ENCODE peak calls at places on chromosomes 6 and 20, in ten cellular contexts. P is cardiac muscle cell, B is astrocyte of the spinal cord, D is GM12865, H is mammary epithelial cell, E is osteoblast, A is heart left ventricle, Q is nephron progenitor cell, W is neural crest cell, Y is PC-3. R is an unnamed sample.

GRCh38 chr6:135090819-135091218 is 36.2 kb upstream of the HBS1L start:
- DNase-seq in H (no peak), Y (no peak), B (no peak), W (no peak), D (no peak), Q (no peak), A (no peak), E (no peak), P (no peak), R (no peak)

GRCh38 chr6:81747327-81747726 is 5.2 kb downstream of the TENT5A start:
- DNase-seq in W (no peak), B (no peak), A (no peak), P (no peak), Q (no peak), D (no peak), Y (no peak), H (no peak), E (no peak), R (no peak)

GRCh38 chr6:20540683-20541082 is 6.4 kb downstream of the CDKAL1 start:
- DNase-seq in D (no peak), P (no peak), Y (peak), E (no peak), A (no peak), W (no peak), B (peak), H (peak), Q (no peak), R (peak)

GRCh38 chr20:59027746-59028320 is 4.3 kb downstream of the ATP5F1E start:
- DNase-seq in E (peak), Y (peak), P (no peak), D (no peak), A (no peak), Q (peak), B (peak), H (peak), W (no peak), R (peak)

GRCh38 chr6:37680668-37681067 is 17.0 kb downstream of the MDGA1 start:
- DNase-seq in P (no peak), Y (no peak), D (no peak), Q (no peak), E (peak), W (no peak), A (no peak), H (no peak), B (peak), R (no peak)

GRCh38 chr6:42969934-42970333 is 9.0 kb downstream of the PEX6 start:
- DNase-seq in W (no peak), P (no peak), A (no peak), H (no peak), Q (no peak), B (no peak), E (no peak), D (no peak), Y (no peak), R (no peak)

GRCh38 chr6:156967852-156968251 is 190.7 kb downstream of the ARID1B start:
- DNase-seq in E (no peak), B (no peak), Y (no peak), A (no peak), D (no peak), W (no peak), P (no peak), H (no peak), Q (no peak), R (no peak)

GRCh38 chr20:40786336-40786735 is 97.3 kb upstream of the MAFB start:
- DNase-seq in W (no peak), H (no peak), A (no peak), E (no peak), Y (no peak), D (no peak), P (no peak), Q (no peak), B (no peak), R (no peak)

GRCh38 chr6:42007753-42008528 is 42.4 kb upstream of the TAF8 start:
- DNase-seq in B (no peak), E (no peak), W (no peak), A (no peak), P (no peak), H (no peak), Y (no peak), Q (no peak), D (no peak), R (no peak)

GRCh38 chr6:4460595-4461475 is 315.4 kb upstream of the CDYL start:
- DNase-seq in P (no peak), D (no peak), W (peak), B (peak), A (peak), Y (no peak), E (no peak), H (no peak), Q (peak), R (peak)

GRCh38 chr20:36482044-36482473 is 59.3 kb upstream of the MYL9 start:
- DNase-seq in D (no peak), W (no peak), Q (no peak), Y (no peak), E (no peak), A (peak), H (no peak), B (no peak), P (peak), R (no peak)

GRCh38 chr20:24102290-24102689 is 113.7 kb upstream of the GGTLC1 start:
- DNase-seq in A (no peak), H (no peak), W (no peak), Q (no peak), Y (peak), P (peak), E (no peak), D (peak), B (no peak), R (peak)
- TF ChIP-seq CTCF in A (peak), H (no peak), W (peak), Q (peak), Y (peak), P (peak), E (peak), D (peak), B (peak), R (peak)

GRCh38 chr6:108644252-108644651 is 83.5 kb downstream of the FOXO3 start:
- DNase-seq in H (no peak), E (no peak), D (no peak), P (no peak), B (no peak), A (no peak), W (no peak), Y (no peak), Q (no peak), R (no peak)
- TF ChIP-seq CTCF in H (no peak), E (no peak), D (no peak), P (no peak), B (no peak), A (no peak), W (no peak), Y (no peak), Q (no peak), R (no peak)

GRCh38 chr6:84422380-84422968 is 195.0 kb upstream of the CEP162 start:
- DNase-seq in A (peak), W (peak), P (peak), Q (peak), E (peak), D (peak), Y (peak), H (peak), B (peak), R (peak)
- TF ChIP-seq CTCF in A (peak), W (peak), P (peak), Q (peak), E (peak), D (peak), Y (peak), H (peak), B (peak), R (peak)

DNA sequence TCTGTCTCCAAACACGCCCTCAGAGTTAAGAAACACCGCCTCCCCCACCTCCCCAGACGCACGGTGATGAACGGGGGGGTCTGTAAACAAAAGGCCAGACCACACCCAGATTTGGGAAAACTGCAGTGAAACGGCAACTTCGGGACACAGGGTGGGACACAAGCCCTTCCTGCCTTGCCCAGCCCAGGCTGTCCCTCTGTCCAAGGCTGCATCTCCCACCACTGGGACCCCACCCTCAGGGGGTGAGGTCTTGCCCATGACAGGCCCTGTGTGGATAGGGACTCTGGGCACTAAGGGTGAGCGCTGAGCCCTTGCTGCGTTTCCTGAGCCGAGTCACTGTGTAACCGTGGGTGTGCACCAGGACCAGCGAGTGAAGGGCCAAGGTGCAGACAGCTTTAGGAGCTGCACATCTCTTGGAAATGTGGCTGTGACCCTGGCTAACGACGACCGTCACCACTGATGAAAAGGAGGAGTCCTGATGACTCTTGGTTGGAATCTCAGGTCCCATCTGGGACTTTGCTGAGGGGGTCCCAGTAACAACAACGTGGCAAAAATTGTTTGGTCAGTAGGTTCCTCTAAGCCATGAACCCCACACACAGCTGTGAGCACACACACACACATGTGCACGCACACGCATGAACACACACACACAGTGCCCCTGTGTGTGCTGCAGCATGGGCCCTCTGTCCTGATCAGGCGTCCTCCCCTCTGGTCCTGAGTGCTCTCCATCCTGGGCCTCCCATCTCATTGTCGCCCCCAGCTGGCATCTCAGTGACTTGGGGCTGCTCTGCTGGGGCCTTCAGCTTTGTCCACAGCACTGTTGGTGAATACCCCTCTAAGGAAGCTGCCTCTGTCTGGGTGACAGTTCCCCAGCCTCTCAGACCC is 100.6 kb downstream of the RAMACL start:
- DNase-seq in Y (no peak), W (no peak), Q (no peak), H (no peak), A (no peak), E (peak), D (no peak), P (no peak), B (no peak), R (no peak)
- TF ChIP-seq CTCF in Y (no peak), W (no peak), Q (no peak), H (no peak), A (no peak), E (no peak), D (no peak), P (no peak), B (no peak), R (peak)

DNA sequence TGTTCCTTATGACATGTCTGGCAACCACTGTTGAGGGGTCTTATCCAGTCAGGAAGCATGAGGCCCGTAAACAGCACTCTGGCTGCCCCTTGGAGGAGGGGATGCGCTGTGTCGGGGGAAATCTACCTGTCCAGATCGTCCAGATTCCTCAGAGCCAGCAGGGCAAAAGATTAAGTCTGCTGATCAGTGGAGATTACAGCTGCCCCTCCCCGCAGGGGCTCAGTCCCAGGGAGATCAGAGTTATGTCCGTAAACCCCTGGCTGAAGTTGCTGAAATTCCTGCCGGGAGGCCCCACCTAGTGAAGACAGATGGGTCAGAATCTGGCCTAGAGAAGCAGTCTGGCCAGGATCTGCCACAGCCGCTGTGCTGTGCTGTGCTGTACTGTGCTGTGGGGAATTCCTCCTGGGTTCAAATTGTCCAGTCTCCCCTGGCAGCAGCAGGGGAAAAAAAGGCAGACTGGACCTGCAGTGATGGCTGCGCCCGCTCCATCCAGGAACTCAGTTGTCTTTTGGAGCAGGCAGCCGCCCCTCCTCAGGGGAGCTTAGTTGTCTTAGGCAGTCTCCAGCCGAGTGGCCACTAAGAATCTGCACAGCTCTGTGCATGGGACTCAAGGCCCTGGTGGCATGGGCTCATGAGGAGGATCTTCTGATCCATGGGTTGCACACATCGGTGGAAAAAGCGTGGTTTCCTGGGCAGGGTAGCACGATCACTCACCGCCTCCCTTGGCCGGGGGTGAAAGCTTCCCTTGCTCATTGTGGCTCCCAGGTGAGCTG is 1368.9 kb upstream of the ADGRB3 start:
- DNase-seq in D (no peak), A (no peak), W (no peak), H (no peak), Q (no peak), Y (no peak), E (no peak), B (no peak), P (no peak), R (no peak)
- TF ChIP-seq CTCF in D (no peak), A (no peak), W (no peak), H (no peak), Q (no peak), Y (no peak), E (no peak), B (no peak), P (no peak), R (no peak)

GRCh38 chr6:158661156-158661555 is 11.3 kb downstream of the SYTL3 start:
- DNase-seq in A (no peak), D (no peak), W (no peak), Y (peak), H (no peak), Q (no peak), E (no peak), P (no peak), B (no peak), R (no peak)
- TF ChIP-seq CTCF in A (no peak), D (no peak), W (no peak), Y (peak), H (peak), Q (no peak), E (no peak), P (no peak), B (no peak), R (no peak)

GRCh38 chr6:162416307-162416706 is 311.3 kb downstream of the PRKN start:
- DNase-seq in E (no peak), W (no peak), H (no peak), D (no peak), Q (no peak), A (no peak), Y (no peak), B (no peak), P (no peak), R (no peak)

GRCh38 chr6:162421004-162421403 is 306.6 kb downstream of the PRKN start:
- DNase-seq in W (no peak), H (no peak), D (no peak), P (no peak), Q (no peak), B (no peak), Y (no peak), A (no peak), E (no peak), R (no peak)

GRCh38 chr6:162416845-162417537 is 310.6 kb downstream of the PRKN start:
- DNase-seq in Y (no peak), H (no peak), E (no peak), Q (no peak), W (no peak), D (no peak), A (no peak), B (no peak), P (no peak), R (no peak)
- TF ChIP-seq CTCF in Y (no peak), H (no peak), E (no peak), Q (no peak), W (no peak), D (no peak), A (no peak), B (no peak), P (no peak), R (no peak)

GRCh38 chr20:43911066-43911465 is 3.6 kb upstream of the TOX2 start:
- DNase-seq in H (peak), W (no peak), Y (peak), P (no peak), D (peak), A (no peak), Q (no peak), E (peak), B (peak), R (peak)
- TF ChIP-seq CTCF in H (peak), W (no peak), Y (peak), P (peak), D (no peak), A (no peak), Q (no peak), E (peak), B (peak), R (peak)

GRCh38 chr20:52290602-52291001 is 99.0 kb upstream of the ZFP64 start:
- DNase-seq in D (no peak), W (no peak), Y (no peak), Q (no peak), B (no peak), H (no peak), E (no peak), A (no peak), P (no peak), R (no peak)
- TF ChIP-seq CTCF in D (no peak), W (no peak), Y (no peak), Q (no peak), B (no peak), H (no peak), E (no peak), A (no peak), P (no peak), R (no peak)

DNA sequence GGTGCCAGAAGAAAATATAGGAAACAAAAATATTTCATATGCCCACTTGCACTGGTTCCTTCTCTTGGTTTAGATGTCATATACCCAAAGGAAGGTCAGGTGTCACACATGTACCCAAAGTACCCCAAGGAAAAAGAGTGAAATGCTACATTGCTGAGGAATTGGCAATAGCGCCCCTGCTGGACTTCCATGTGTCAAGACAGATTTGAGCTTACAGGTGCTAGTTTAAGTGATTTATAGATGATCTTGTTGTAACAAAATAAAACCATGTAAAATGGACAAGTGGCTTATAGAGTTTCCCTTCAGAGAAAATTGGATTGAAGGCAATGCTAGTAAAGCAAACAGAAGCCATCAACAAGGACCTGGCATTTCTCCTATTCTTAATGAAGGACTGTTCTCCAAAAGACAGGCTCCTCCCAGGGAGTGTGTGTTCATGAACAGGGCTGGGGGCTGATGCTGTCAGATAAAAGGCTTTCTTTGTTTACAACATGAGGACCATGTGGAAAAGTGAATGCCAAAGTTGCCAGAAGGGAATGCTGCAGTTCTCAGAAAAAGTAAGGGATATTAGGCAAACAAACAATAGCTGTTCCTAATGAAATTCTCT is 64.3 kb upstream of the PAK5 start:
- DNase-seq in E (no peak), D (peak), B (no peak), P (peak), W (peak), Y (peak), H (no peak), Q (peak), A (no peak), R (peak)
- TF ChIP-seq CTCF in E (peak), D (peak), B (peak), P (peak), W (peak), Y (peak), H (peak), Q (peak), A (peak), R (peak)

R was measured in choroid plexus epithelial cell.